ENCODE peak calls at places on chromosomes 1 and 21, in six cellular contexts. One of them, this sample, is unnamed.

GRCh38 chr1:95625224-95625623 is 391.2 kb downstream of the RWDD3 start:
- DNase-seq in fibroblast of the aortic adventitia: no peak
- DNase-seq in epithelial cell of esophagus: peak; percentile 18
- DNase-seq in PC-9: no peak
- DNase-seq in right lobe of liver: no peak
- DNase-seq in fibroblast of pulmonary artery: no peak
- DNase-seq in this sample: no peak

GRCh38 chr1:9413143-9413876 is 120.6 kb downstream of the SPSB1 start:
- DNase-seq in fibroblast of the aortic adventitia: peak; percentile 95
- DNase-seq in epithelial cell of esophagus: peak; percentile 64
- DNase-seq in PC-9: peak; percentile 78
- DNase-seq in right lobe of liver: no peak
- DNase-seq in fibroblast of pulmonary artery: peak; percentile 83
- DNase-seq in this sample: no peak

GRCh38 chr1:41888756-41889155 is 30.0 kb downstream of the HIVEP3 start:
- DNase-seq in fibroblast of the aortic adventitia: no peak
- DNase-seq in epithelial cell of esophagus: no peak
- DNase-seq in PC-9: no peak
- DNase-seq in right lobe of liver: no peak
- DNase-seq in fibroblast of pulmonary artery: no peak
- DNase-seq in this sample: no peak

GRCh38 chr1:147785794-147786506 is 25.5 kb upstream of the GJA5 start:
- DNase-seq in fibroblast of the aortic adventitia: no peak
- DNase-seq in epithelial cell of esophagus: no peak
- DNase-seq in PC-9: no peak
- DNase-seq in right lobe of liver: no peak
- DNase-seq in fibroblast of pulmonary artery: no peak
- DNase-seq in this sample: no peak

GRCh38 chr1:235304549-235305451 is 23.2 kb downstream of the ARID4B start:
- DNase-seq in fibroblast of the aortic adventitia: no peak
- DNase-seq in epithelial cell of esophagus: no peak
- DNase-seq in PC-9: no peak
- DNase-seq in right lobe of liver: no peak
- DNase-seq in fibroblast of pulmonary artery: peak; percentile 55
- DNase-seq in this sample: no peak

GRCh38 chr1:62429581-62429980 is 7.3 kb upstream of the USP1 start:
- DNase-seq in fibroblast of the aortic adventitia: no peak
- DNase-seq in epithelial cell of esophagus: peak; percentile 35
- DNase-seq in PC-9: no peak
- DNase-seq in right lobe of liver: no peak
- DNase-seq in fibroblast of pulmonary artery: no peak
- DNase-seq in this sample: no peak

GRCh38 chr1:2368053-2368744 is 23.2 kb downstream of the MORN1 start:
- DNase-seq in fibroblast of the aortic adventitia: no peak
- DNase-seq in epithelial cell of esophagus: no peak
- DNase-seq in PC-9: no peak
- DNase-seq in right lobe of liver: no peak
- DNase-seq in fibroblast of pulmonary artery: no peak
- DNase-seq in this sample: no peak

GRCh38 chr1:24745711-24746582 is 700 bp downstream of the CLIC4 start:
- DNase-seq in fibroblast of the aortic adventitia: peak; percentile 89
- DNase-seq in epithelial cell of esophagus: peak; percentile 85
- DNase-seq in PC-9: no peak
- DNase-seq in right lobe of liver: peak; percentile 49
- DNase-seq in fibroblast of pulmonary artery: peak; percentile 88
- DNase-seq in this sample: no peak

GRCh38 chr21:26116456-26117011 is 54.0 kb downstream of the APP start:
- DNase-seq in fibroblast of the aortic adventitia: peak; percentile 83
- DNase-seq in epithelial cell of esophagus: no peak
- DNase-seq in PC-9: peak; percentile 58
- DNase-seq in right lobe of liver: no peak
- DNase-seq in fibroblast of pulmonary artery: peak; percentile 48
- DNase-seq in this sample: no peak

GRCh38 chr1:155145491-155145890 is 5.2 kb upstream of the DPM3 start:
- DNase-seq in fibroblast of the aortic adventitia: no peak
- DNase-seq in epithelial cell of esophagus: no peak
- DNase-seq in PC-9: no peak
- DNase-seq in right lobe of liver: no peak
- DNase-seq in fibroblast of pulmonary artery: no peak
- DNase-seq in this sample: no peak

GRCh38 chr1:67733741-67734690 is 49.0 kb downstream of the GADD45A start:
- DNase-seq in fibroblast of the aortic adventitia: no peak
- DNase-seq in epithelial cell of esophagus: no peak
- DNase-seq in PC-9: no peak
- DNase-seq in right lobe of liver: no peak
- DNase-seq in fibroblast of pulmonary artery: no peak
- DNase-seq in this sample: no peak

GRCh38 chr1:16631248-16632043 is 18.1 kb upstream of the NBPF1 start:
- DNase-seq in fibroblast of the aortic adventitia: no peak
- DNase-seq in epithelial cell of esophagus: no peak
- DNase-seq in PC-9: no peak
- DNase-seq in right lobe of liver: peak; percentile 37
- DNase-seq in fibroblast of pulmonary artery: no peak
- DNase-seq in this sample: no peak

GRCh38 chr1:239432255-239432654 is 45.9 kb downstream of the CHRM3 start:
- DNase-seq in fibroblast of the aortic adventitia: no peak
- DNase-seq in epithelial cell of esophagus: no peak
- DNase-seq in PC-9: no peak
- DNase-seq in right lobe of liver: no peak
- DNase-seq in fibroblast of pulmonary artery: no peak
- DNase-seq in this sample: no peak

GRCh38 chr1:189619682-189620332 is 857.9 kb downstream of the BRINP3 start:
- DNase-seq in fibroblast of the aortic adventitia: peak; percentile 78
- DNase-seq in epithelial cell of esophagus: peak; percentile 98
- DNase-seq in PC-9: peak; percentile 63
- DNase-seq in right lobe of liver: no peak
- DNase-seq in fibroblast of pulmonary artery: peak; percentile 90
- DNase-seq in this sample: peak; percentile 22

GRCh38 chr1:32984090-32984828 is 19.6 kb upstream of the RNF19B start:
- DNase-seq in fibroblast of the aortic adventitia: peak; percentile 70
- DNase-seq in epithelial cell of esophagus: no peak
- DNase-seq in PC-9: no peak
- DNase-seq in right lobe of liver: no peak
- DNase-seq in fibroblast of pulmonary artery: peak; percentile 50
- DNase-seq in this sample: no peak

GRCh38 chr1:151277249-151277648 is 4.8 kb upstream of the ZNF687 start:
- DNase-seq in fibroblast of the aortic adventitia: no peak
- DNase-seq in epithelial cell of esophagus: peak; percentile 39
- DNase-seq in PC-9: no peak
- DNase-seq in right lobe of liver: no peak
- DNase-seq in fibroblast of pulmonary artery: no peak
- DNase-seq in this sample: no peak

GRCh38 chr1:116950497-116951174 is 40.9 kb downstream of the PTGFRN start:
- DNase-seq in fibroblast of the aortic adventitia: peak; percentile 70
- DNase-seq in epithelial cell of esophagus: no peak
- DNase-seq in PC-9: no peak
- DNase-seq in right lobe of liver: no peak
- DNase-seq in fibroblast of pulmonary artery: peak; percentile 77
- DNase-seq in this sample: no peak

GRCh38 chr1:112761714-112762480 is 46.8 kb upstream of the PPM1J start:
- DNase-seq in fibroblast of the aortic adventitia: no peak
- DNase-seq in epithelial cell of esophagus: peak; percentile 73
- DNase-seq in PC-9: no peak
- DNase-seq in right lobe of liver: no peak
- DNase-seq in fibroblast of pulmonary artery: no peak
- DNase-seq in this sample: no peak

GRCh38 chr21:42562258-42562657 is 48.6 kb downstream of the SLC37A1 start:
- DNase-seq in fibroblast of the aortic adventitia: no peak
- DNase-seq in epithelial cell of esophagus: no peak
- DNase-seq in PC-9: no peak
- DNase-seq in right lobe of liver: no peak
- DNase-seq in fibroblast of pulmonary artery: no peak
- DNase-seq in this sample: no peak

GRCh38 chr1:100145116-100145515 is 12.2 kb downstream of the TRMT13 start:
- DNase-seq in fibroblast of the aortic adventitia: no peak
- DNase-seq in epithelial cell of esophagus: no peak
- DNase-seq in PC-9: no peak
- DNase-seq in right lobe of liver: no peak
- DNase-seq in fibroblast of pulmonary artery: no peak
- DNase-seq in this sample: no peak

GRCh38 chr1:64536217-64536835 is 66.4 kb downstream of the CACHD1 start:
- DNase-seq in fibroblast of the aortic adventitia: no peak
- DNase-seq in epithelial cell of esophagus: no peak
- DNase-seq in PC-9: no peak
- DNase-seq in right lobe of liver: no peak
- DNase-seq in fibroblast of pulmonary artery: no peak
- DNase-seq in this sample: peak; percentile 88

GRCh38 chr1:108665047-108665446 is 4.2 kb upstream of the HENMT1 start:
- DNase-seq in fibroblast of the aortic adventitia: no peak
- DNase-seq in epithelial cell of esophagus: no peak
- DNase-seq in PC-9: no peak
- DNase-seq in right lobe of liver: no peak
- DNase-seq in fibroblast of pulmonary artery: no peak
- DNase-seq in this sample: no peak

GRCh38 chr1:6580119-6580587 is 359 bp downstream of the ZBTB48 start:
- DNase-seq in fibroblast of the aortic adventitia: no peak
- DNase-seq in epithelial cell of esophagus: no peak
- DNase-seq in PC-9: no peak
- DNase-seq in right lobe of liver: no peak
- DNase-seq in fibroblast of pulmonary artery: no peak
- DNase-seq in this sample: no peak

GRCh38 chr1:107220036-107220435 is 79.2 kb downstream of the NTNG1 start:
- DNase-seq in fibroblast of the aortic adventitia: no peak
- DNase-seq in epithelial cell of esophagus: no peak
- DNase-seq in PC-9: no peak
- DNase-seq in right lobe of liver: no peak
- DNase-seq in fibroblast of pulmonary artery: no peak
- DNase-seq in this sample: no peak

GRCh38 chr1:198271467-198271866 is 114.7 kb downstream of the NEK7 start:
- DNase-seq in fibroblast of the aortic adventitia: no peak
- DNase-seq in epithelial cell of esophagus: no peak
- DNase-seq in PC-9: no peak
- DNase-seq in right lobe of liver: no peak
- DNase-seq in fibroblast of pulmonary artery: no peak
- DNase-seq in this sample: no peak
- H3K4me3 ChIP-seq in fibroblast of the aortic adventitia: no peak overlapping the region
- H3K4me3 ChIP-seq in epithelial cell of esophagus: no peak overlapping the region
- H3K4me3 ChIP-seq in PC-9: no peak overlapping the region
- H3K4me3 ChIP-seq in right lobe of liver: no peak overlapping the region
- H3K4me3 ChIP-seq in fibroblast of pulmonary artery: no peak overlapping the region
- H3K4me3 ChIP-seq in this sample: no peak overlapping the region

GRCh38 chr1:47179023-47179987 is 10.5 kb downstream of the PDZK1IP1 start:
- DNase-seq in fibroblast of the aortic adventitia: peak; percentile 94
- DNase-seq in epithelial cell of esophagus: peak; percentile 93
- DNase-seq in PC-9: peak; percentile 95
- DNase-seq in right lobe of liver: peak; percentile 88
- DNase-seq in fibroblast of pulmonary artery: peak; percentile 97
- DNase-seq in this sample: peak; percentile 91
- TF ChIP-seq CTCF in fibroblast of the aortic adventitia: peak; percentile 93
- TF ChIP-seq CTCF in epithelial cell of esophagus: peak; percentile 97
- TF ChIP-seq CTCF in PC-9: peak; percentile 89
- TF ChIP-seq CTCF in right lobe of liver: peak; percentile 91
- TF ChIP-seq CTCF in fibroblast of pulmonary artery: peak; percentile 92
- TF ChIP-seq CTCF in this sample: peak; percentile 95

GRCh38 chr1:207868769-207869721 is 41.9 kb downstream of the CD34 start:
- DNase-seq in fibroblast of the aortic adventitia: peak; percentile 71
- DNase-seq in epithelial cell of esophagus: peak; percentile 82
- DNase-seq in PC-9: peak; percentile 80
- DNase-seq in right lobe of liver: peak; percentile 80
- DNase-seq in fibroblast of pulmonary artery: peak; percentile 77
- DNase-seq in this sample: no peak

GRCh38 chr1:207868252-207868768 is 42.6 kb downstream of the CD34 start:
- DNase-seq in fibroblast of the aortic adventitia: peak; percentile 57
- DNase-seq in epithelial cell of esophagus: no peak
- DNase-seq in PC-9: no peak
- DNase-seq in right lobe of liver: peak; percentile 58
- DNase-seq in fibroblast of pulmonary artery: peak; percentile 45
- DNase-seq in this sample: peak; percentile 62

GRCh38 chr1:207866471-207867135 is 44.3 kb downstream of the CD34 start:
- DNase-seq in fibroblast of the aortic adventitia: peak; percentile 41
- DNase-seq in epithelial cell of esophagus: no peak
- DNase-seq in PC-9: no peak
- DNase-seq in right lobe of liver: no peak
- DNase-seq in fibroblast of pulmonary artery: peak; percentile 52
- DNase-seq in this sample: peak; percentile 84

GRCh38 chr1:207869859-207870258 is 41.1 kb downstream of the CD34 start:
- DNase-seq in fibroblast of the aortic adventitia: no peak
- DNase-seq in epithelial cell of esophagus: no peak
- DNase-seq in PC-9: no peak
- DNase-seq in right lobe of liver: no peak
- DNase-seq in fibroblast of pulmonary artery: no peak
- DNase-seq in this sample: no peak

GRCh38 chr1:207867136-207868081 is 43.5 kb downstream of the CD34 start:
- DNase-seq in fibroblast of the aortic adventitia: peak; percentile 35
- DNase-seq in epithelial cell of esophagus: no peak
- DNase-seq in PC-9: no peak
- DNase-seq in right lobe of liver: peak; percentile 46
- DNase-seq in fibroblast of pulmonary artery: no peak
- DNase-seq in this sample: peak; percentile 67
- H3K4me3 ChIP-seq in fibroblast of the aortic adventitia: peak overlapping the region; percentile 82
- H3K4me3 ChIP-seq in epithelial cell of esophagus: no peak overlapping the region
- H3K4me3 ChIP-seq in PC-9: no peak overlapping the region
- H3K4me3 ChIP-seq in right lobe of liver: peak overlapping the region; percentile 74
- H3K4me3 ChIP-seq in fibroblast of pulmonary artery: peak overlapping the region; percentile 58
- H3K4me3 ChIP-seq in this sample: peak overlapping the region; percentile 72

GRCh38 chr1:48673725-48674124 is 103.0 kb downstream of the BEND5 start:
- DNase-seq in fibroblast of the aortic adventitia: no peak
- DNase-seq in epithelial cell of esophagus: no peak
- DNase-seq in PC-9: no peak
- DNase-seq in right lobe of liver: no peak
- DNase-seq in fibroblast of pulmonary artery: no peak
- DNase-seq in this sample: no peak
- TF ChIP-seq CTCF in fibroblast of the aortic adventitia: no peak
- TF ChIP-seq CTCF in epithelial cell of esophagus: peak; percentile 33
- TF ChIP-seq CTCF in PC-9: peak; percentile 20
- TF ChIP-seq CTCF in right lobe of liver: no peak
- TF ChIP-seq CTCF in fibroblast of pulmonary artery: peak; percentile 7
- TF ChIP-seq CTCF in this sample: peak; percentile 9

DNA sequence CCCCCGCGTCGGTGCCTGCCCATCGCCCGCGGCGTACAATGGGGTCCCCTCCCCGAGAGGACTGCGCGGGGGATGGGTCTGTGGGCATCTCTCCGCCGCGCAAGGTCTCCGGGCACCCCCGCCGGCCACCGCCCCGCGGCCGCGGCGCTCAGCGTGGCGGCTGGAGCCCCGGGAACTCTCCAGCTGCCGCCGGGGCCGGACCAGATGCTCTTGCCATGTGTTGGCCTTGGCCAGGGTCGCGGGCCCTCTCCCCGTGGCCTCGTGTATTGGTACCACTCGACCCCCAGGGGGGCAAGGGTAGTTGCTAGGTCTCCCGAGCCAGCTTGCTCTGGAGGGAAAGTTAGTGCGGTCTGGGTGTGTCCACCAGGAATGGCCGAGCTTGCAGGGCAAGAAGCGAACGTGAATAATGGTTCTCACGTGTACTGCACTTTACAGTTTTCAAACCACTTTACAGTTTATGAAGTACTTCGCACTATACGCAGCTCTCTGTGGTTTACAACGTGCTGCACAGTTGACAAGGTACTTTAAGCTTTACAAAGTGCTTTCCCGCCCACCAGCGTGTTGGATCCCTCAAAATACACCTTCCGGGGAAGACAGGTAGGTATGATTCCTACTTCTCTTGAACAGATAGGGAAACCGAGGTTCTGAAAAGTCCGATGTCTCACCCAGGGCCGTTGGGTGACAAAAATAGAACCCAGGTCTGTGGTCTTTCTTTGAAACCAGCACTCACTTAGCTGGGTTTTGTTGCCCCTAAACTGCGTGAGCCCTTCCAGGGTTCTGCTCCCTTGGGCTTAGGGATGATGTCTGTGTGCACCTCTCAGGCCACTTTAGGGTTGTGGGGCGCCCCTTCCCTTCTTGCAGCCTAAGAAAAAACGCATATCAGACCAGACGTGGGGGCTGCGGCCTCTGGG is 1.2 kb downstream of the EPHB2 start:
- DNase-seq in fibroblast of the aortic adventitia: peak; percentile 48
- DNase-seq in epithelial cell of esophagus: peak; percentile 42
- DNase-seq in PC-9: peak; percentile 30
- DNase-seq in right lobe of liver: no peak
- DNase-seq in fibroblast of pulmonary artery: peak; percentile 30
- DNase-seq in this sample: no peak
- H3K4me3 ChIP-seq in fibroblast of the aortic adventitia: peak overlapping the region; percentile 72
- H3K4me3 ChIP-seq in epithelial cell of esophagus: peak overlapping the region; percentile 43
- H3K4me3 ChIP-seq in PC-9: peak overlapping the region; percentile 66
- H3K4me3 ChIP-seq in right lobe of liver: peak overlapping the region; percentile 20
- H3K4me3 ChIP-seq in fibroblast of pulmonary artery: peak overlapping the region; percentile 54
- H3K4me3 ChIP-seq in this sample: no peak overlapping the region